ENCODE peak calls at places on chromosome 19, in five cellular contexts. P is NCI-H2107; E is stimulated activated CD4-positive, alpha-beta T cell treated with anti-CD3 and anti-CD28 coated beads, Interleukin-1b, Interleukin-23, amount 100 ng/mL, for 4 hours; R is GM04504; N is Ammon's horn. T is an unnamed sample.

GRCh38 chr19:36686365-36687213 is 823 bp upstream of the ZNF567 start:
- DNase-seq in E (no peak), P (no peak), R (no peak), N (no peak), T (no peak)

GRCh38 chr19:28644261-28644660 is 568.7 kb downstream of the UQCRFS1 start:
- DNase-seq in P (no peak), R (no peak), E (no peak), N (no peak), T (no peak)

GRCh38 chr19:13834308-13834790 is 39.1 kb downstream of the ZSWIM4 start:
- DNase-seq in E (no peak), R (no peak), P (no peak), N (no peak), T (no peak)

GRCh38 chr19:16340654-16341053 is 16.0 kb downstream of the KLF2 start:
- DNase-seq in R (no peak), N (no peak), P (no peak), E (no peak), T (no peak)

GRCh38 chr19:7326105-7326877 is 22.4 kb upstream of the ARHGEF18 start:
- DNase-seq in P (no peak), R (no peak), N (no peak), E (no peak), T (peak)

GRCh38 chr19:46721269-46722003 is 4.5 kb upstream of the PRKD2 start:
- DNase-seq in N (no peak), R (no peak), P (no peak), E (no peak), T (no peak)

GRCh38 chr19:40365613-40366401 is 17.3 kb downstream of the PLD3 start:
- DNase-seq in N (peak), R (no peak), E (peak), P (no peak), T (no peak)

GRCh38 chr19:467554-467953 is 6.7 kb upstream of the SHC2 start:
- DNase-seq in R (no peak), N (no peak), E (no peak), P (no peak), T (no peak)

GRCh38 chr19:51439021-51439465 is 19.2 kb downstream of the SIGLEC8 start:
- DNase-seq in N (no peak), E (no peak), R (no peak), P (no peak), T (peak)

GRCh38 chr19:18649371-18650047 is 12.7 kb downstream of the KLHL26 start:
- DNase-seq in N (peak), R (no peak), E (no peak), P (no peak), T (no peak)

GRCh38 chr19:35248310-35249145 is at the start of gene LSR:
- DNase-seq in E (peak), P (peak), N (no peak), R (no peak), T (peak)

GRCh38 chr19:11064831-11065303 is 24.4 kb upstream of the LDLR start:
- DNase-seq in P (no peak), N (no peak), R (no peak), E (no peak), T (no peak)

GRCh38 chr19:8224394-8225145 is 15.4 kb downstream of the CERS4 start:
- DNase-seq in R (no peak), E (no peak), P (no peak), N (no peak), T (no peak)

GRCh38 chr19:41324231-41324702 is 14.3 kb downstream of the CCDC97 start:
- DNase-seq in E (no peak), P (no peak), N (peak), R (no peak), T (no peak)

GRCh38 chr19:3606690-3607289 is at the start of gene TBXA2R:
- DNase-seq in N (peak), P (no peak), R (peak), E (peak), T (no peak)

GRCh38 chr19:9903341-9903740 is 33.0 kb downstream of the OLFM2 start:
- DNase-seq in R (no peak), P (no peak), E (no peak), N (no peak), T (no peak)

GRCh38 chr19:34431681-34432402 is 3.7 kb downstream of the UBA2 start:
- DNase-seq in N (no peak), R (no peak), E (no peak), P (no peak), T (no peak)

GRCh38 chr19:35153701-35154534 is 617 bp upstream of the FXYD5 start:
- DNase-seq in E (peak), R (no peak), P (no peak), N (peak), T (peak)

GRCh38 chr19:52139291-52140076 is at the start of gene ZNF616:
- DNase-seq in E (peak), R (peak), N (peak), P (peak), T (peak)

GRCh38 chr19:48480151-48480475 is 10.9 kb downstream of the CYTH2 start:
- DNase-seq in N (peak), E (peak), R (no peak), P (no peak), T (no peak)

GRCh38 chr19:5338661-5339469 is 1.7 kb downstream of the PTPRS start:
- DNase-seq in N (peak), P (no peak), R (no peak), E (no peak), T (no peak)

GRCh38 chr19:41934849-41935374 is 6.7 kb upstream of the ERFL start:
- DNase-seq in P (no peak), N (peak), E (peak), R (peak), T (peak)

GRCh38 chr19:48530044-48530720 is 18.5 kb upstream of the LMTK3 start:
- DNase-seq in R (no peak), N (no peak), E (no peak), P (no peak), T (no peak)

GRCh38 chr19:29630661-29631060 is 24.6 kb downstream of the POP4 start:
- DNase-seq in R (no peak), P (no peak), E (no peak), N (no peak), T (no peak)

GRCh38 chr19:35207391-35207871 is 21.1 kb downstream of the FAM187B start:
- DNase-seq in N (no peak), P (no peak), R (no peak), E (no peak), T (peak)

GRCh38 chr19:15101479-15102082 is 5.6 kb upstream of the SYDE1 start:
- DNase-seq in E (peak), P (no peak), R (no peak), N (no peak), T (peak)

GRCh38 chr19:32924200-32924599 is 47.6 kb downstream of the CEP89 start:
- DNase-seq in N (no peak), E (no peak), P (no peak), R (no peak), T (no peak)

GRCh38 chr19:3304871-3305423 is 61.4 kb upstream of the NFIC start:
- DNase-seq in R (peak), E (peak), N (peak), P (peak), T (peak)